ENCODE peak calls at places on chromosome 7, in seven cellular contexts. O is omental fat pad; B is NCI-H2171; V is T-cell; T is activated CD4-positive, alpha-beta T cell treated with anti-CD3 and anti-CD28 coated beads, Interleukin-2, amount 50 U/mL, for 48 hours; I is H54; M is stimulated activated CD4-positive, alpha-beta T cell treated with anti-CD3 and anti-CD28 coated beads, Interleukin-4, amount 100 ng/mL, for 24 hours. S is an unnamed sample.
A peak's percentile ranks its signal among the peaks of the same experiment; 100 is the strongest.

GRCh38 chr7:25619963-25620799 is 391.9 kb upstream of the NPVF start:
- DNase-seq in T (no peak), V (no peak), I (no peak), B (peak; percentile 82), O (no peak), M (peak; percentile 4), S (peak; percentile 16)

GRCh38 chr7:48389977-48390376 is 218.7 kb downstream of the ABCA13 start:
- DNase-seq in T (no peak), B (no peak), O (no peak), V (no peak), M (no peak), I (no peak), S (no peak)

GRCh38 chr7:1981201-1981877 is 251.4 kb downstream of the MAD1L1 start:
- DNase-seq in V (no peak), O (no peak), T (no peak), I (no peak), B (no peak), M (no peak), S (no peak)

GRCh38 chr7:157434231-157434630 is 97.4 kb downstream of the DNAJB6 start:
- DNase-seq in B (no peak), M (no peak), T (no peak), I (no peak), V (no peak), O (no peak), S (no peak)

GRCh38 chr7:51024867-51025266 is 242.2 kb upstream of the GRB10 start:
- DNase-seq in B (no peak), I (no peak), V (no peak), T (no peak), O (no peak), M (no peak), S (no peak)

GRCh38 chr7:14207154-14207553 is 217.7 kb upstream of the ETV1 start:
- DNase-seq in I (no peak), O (no peak), B (no peak), T (no peak), V (no peak), M (no peak), S (no peak)

GRCh38 chr7:131346885-131347592 is 19.4 kb downstream of the MKLN1 start:
- DNase-seq in V (no peak), I (no peak), B (no peak), M (no peak), O (no peak), T (no peak), S (no peak)

GRCh38 chr7:100884741-100885439 is 4.6 kb downstream of the UFSP1 start:
- DNase-seq in B (no peak), M (no peak), I (no peak), T (no peak), V (peak; percentile 56), O (no peak), S (no peak)

GRCh38 chr7:14137676-14138075 is 148.2 kb upstream of the ETV1 start:
- DNase-seq in I (no peak), O (no peak), V (no peak), T (no peak), M (no peak), B (no peak), S (no peak)

GRCh38 chr7:158646766-158647474 is 57.7 kb downstream of the NCAPG2 start:
- DNase-seq in I (no peak), M (no peak), O (no peak), T (peak; percentile 28), B (no peak), V (no peak), S (no peak)

GRCh38 chr7:20217193-20217948 is at the start of gene MACC1:
- DNase-seq in M (no peak), B (no peak), T (no peak), I (no peak), O (no peak), V (no peak), S (peak; percentile 71)

GRCh38 chr7:100677308-100678095 is 4.0 kb downstream of the GNB2 start:
- DNase-seq in I (no peak), V (no peak), B (no peak), M (no peak), T (no peak), O (no peak), S (no peak)